ENCODE peak calls at places on chromosomes 12 and 14, in nine cellular contexts. One of them, this sample, is unnamed. For H3K4me1, the result is how much of the 10 kb centered on the place peaks cover.

GRCh38 chr12:70354777-70355176 is 11.3 kb upstream of the KCNMB4 start:
- DNase-seq in transverse colon: no peak
- DNase-seq in mammary epithelial cell: no peak
- DNase-seq in left ventricle myocardium inferior: no peak
- DNase-seq in tibial artery: no peak
- DNase-seq in pancreas: no peak
- DNase-seq in HCT116: no peak
- DNase-seq in ovary: no peak
- DNase-seq in cardiac muscle cell: peak
- DNase-seq in this sample: no peak

GRCh38 chr14:69573841-69574265 is 818 bp downstream of the CCDC177 start:
- DNase-seq in cardiac muscle cell: peak
- DNase-seq in mammary epithelial cell: no peak
- DNase-seq in left ventricle myocardium inferior: no peak
- DNase-seq in HCT116: no peak
- DNase-seq in pancreas: no peak
- DNase-seq in transverse colon: no peak
- DNase-seq in ovary: no peak
- DNase-seq in tibial artery: no peak
- DNase-seq in this sample: no peak

GRCh38 chr12:120979862-120980696 is 1.7 kb downstream of the HNF1A start:
- DNase-seq in left ventricle myocardium inferior: no peak
- DNase-seq in cardiac muscle cell: no peak
- DNase-seq in tibial artery: no peak
- DNase-seq in mammary epithelial cell: no peak
- DNase-seq in pancreas: no peak
- DNase-seq in ovary: no peak
- DNase-seq in HCT116: no peak
- DNase-seq in transverse colon: peak
- DNase-seq in this sample: no peak

GRCh38 chr14:71243697-71244096 is 336.4 kb downstream of the PCNX1 start:
- DNase-seq in HCT116: no peak
- DNase-seq in tibial artery: no peak
- DNase-seq in transverse colon: no peak
- DNase-seq in left ventricle myocardium inferior: no peak
- DNase-seq in cardiac muscle cell: peak
- DNase-seq in mammary epithelial cell: no peak
- DNase-seq in pancreas: no peak
- DNase-seq in ovary: no peak
- DNase-seq in this sample: no peak

GRCh38 chr14:50977863-50978520 is 33.7 kb upstream of the PYGL start:
- DNase-seq in left ventricle myocardium inferior: no peak
- DNase-seq in mammary epithelial cell: no peak
- DNase-seq in HCT116: no peak
- DNase-seq in ovary: no peak
- DNase-seq in cardiac muscle cell: no peak
- DNase-seq in pancreas: no peak
- DNase-seq in transverse colon: no peak
- DNase-seq in tibial artery: no peak
- DNase-seq in this sample: no peak

GRCh38 chr12:131049002-131049401 is 95.3 kb downstream of the ADGRD1 start:
- DNase-seq in ovary: no peak
- DNase-seq in tibial artery: no peak
- DNase-seq in left ventricle myocardium inferior: no peak
- DNase-seq in pancreas: no peak
- DNase-seq in mammary epithelial cell: no peak
- DNase-seq in HCT116: no peak
- DNase-seq in transverse colon: no peak
- DNase-seq in cardiac muscle cell: no peak
- DNase-seq in this sample: peak

GRCh38 chr12:70246580-70246979 is 3.3 kb downstream of the CNOT2 start:
- DNase-seq in left ventricle myocardium inferior: no peak
- DNase-seq in mammary epithelial cell: peak
- DNase-seq in transverse colon: no peak
- DNase-seq in pancreas: no peak
- DNase-seq in tibial artery: no peak
- DNase-seq in cardiac muscle cell: no peak
- DNase-seq in ovary: no peak
- DNase-seq in HCT116: no peak
- DNase-seq in this sample: no peak

GRCh38 chr12:62933220-62933870 is 1.6 kb downstream of the PPM1H start:
- DNase-seq in mammary epithelial cell: no peak
- DNase-seq in transverse colon: peak
- DNase-seq in pancreas: peak
- DNase-seq in tibial artery: no peak
- DNase-seq in HCT116: no peak
- DNase-seq in ovary: no peak
- DNase-seq in cardiac muscle cell: no peak
- DNase-seq in left ventricle myocardium inferior: peak
- DNase-seq in this sample: no peak

GRCh38 chr14:33271216-33271615 is 332.5 kb downstream of the NPAS3 start:
- DNase-seq in pancreas: no peak
- DNase-seq in HCT116: no peak
- DNase-seq in mammary epithelial cell: no peak
- DNase-seq in transverse colon: no peak
- DNase-seq in ovary: no peak
- DNase-seq in left ventricle myocardium inferior: no peak
- DNase-seq in cardiac muscle cell: no peak
- DNase-seq in tibial artery: no peak
- DNase-seq in this sample: no peak

GRCh38 chr12:95173392-95174251 is 43.6 kb downstream of the FGD6 start:
- DNase-seq in cardiac muscle cell: peak
- DNase-seq in left ventricle myocardium inferior: peak
- DNase-seq in mammary epithelial cell: peak
- DNase-seq in tibial artery: no peak
- DNase-seq in HCT116: no peak
- DNase-seq in transverse colon: peak
- DNase-seq in ovary: peak
- DNase-seq in pancreas: peak
- DNase-seq in this sample: peak

GRCh38 chr12:5873341-5873919 is 71.6 kb downstream of the ANO2 start:
- DNase-seq in HCT116: no peak
- DNase-seq in transverse colon: no peak
- DNase-seq in tibial artery: no peak
- DNase-seq in ovary: no peak
- DNase-seq in cardiac muscle cell: no peak
- DNase-seq in mammary epithelial cell: no peak
- DNase-seq in left ventricle myocardium inferior: no peak
- DNase-seq in pancreas: no peak
- DNase-seq in this sample: no peak

GRCh38 chr12:26369588-26369987 is 174.2 kb downstream of the SSPN start:
- DNase-seq in left ventricle myocardium inferior: no peak
- DNase-seq in cardiac muscle cell: peak
- DNase-seq in HCT116: no peak
- DNase-seq in transverse colon: no peak
- DNase-seq in tibial artery: no peak
- DNase-seq in pancreas: no peak
- DNase-seq in mammary epithelial cell: peak
- DNase-seq in ovary: no peak
- DNase-seq in this sample: no peak

GRCh38 chr12:69828897-69829296 is 3.9 kb downstream of the MYRFL start:
- DNase-seq in cardiac muscle cell: no peak
- DNase-seq in HCT116: no peak
- DNase-seq in mammary epithelial cell: no peak
- DNase-seq in tibial artery: no peak
- DNase-seq in ovary: no peak
- DNase-seq in transverse colon: no peak
- DNase-seq in pancreas: no peak
- DNase-seq in left ventricle myocardium inferior: no peak
- DNase-seq in this sample: no peak

GRCh38 chr14:43005807-43006206 is 1399.1 kb downstream of the LRFN5 start:
- DNase-seq in tibial artery: no peak
- DNase-seq in HCT116: no peak
- DNase-seq in transverse colon: no peak
- DNase-seq in left ventricle myocardium inferior: no peak
- DNase-seq in mammary epithelial cell: no peak
- DNase-seq in ovary: no peak
- DNase-seq in pancreas: no peak
- DNase-seq in cardiac muscle cell: no peak
- DNase-seq in this sample: no peak

GRCh38 chr14:71414631-71415403 is 507.6 kb downstream of the PCNX1 start:
- DNase-seq in transverse colon: no peak
- DNase-seq in ovary: no peak
- DNase-seq in HCT116: no peak
- DNase-seq in pancreas: no peak
- DNase-seq in left ventricle myocardium inferior: no peak
- DNase-seq in cardiac muscle cell: no peak
- DNase-seq in tibial artery: no peak
- DNase-seq in mammary epithelial cell: peak
- DNase-seq in this sample: no peak

GRCh38 chr12:106133136-106134087 is 5.3 kb downstream of the NUAK1 start:
- DNase-seq in HCT116: no peak
- DNase-seq in tibial artery: no peak
- DNase-seq in left ventricle myocardium inferior: no peak
- DNase-seq in transverse colon: no peak
- DNase-seq in cardiac muscle cell: no peak
- DNase-seq in ovary: no peak
- DNase-seq in pancreas: no peak
- DNase-seq in mammary epithelial cell: peak
- DNase-seq in this sample: no peak

DNA sequence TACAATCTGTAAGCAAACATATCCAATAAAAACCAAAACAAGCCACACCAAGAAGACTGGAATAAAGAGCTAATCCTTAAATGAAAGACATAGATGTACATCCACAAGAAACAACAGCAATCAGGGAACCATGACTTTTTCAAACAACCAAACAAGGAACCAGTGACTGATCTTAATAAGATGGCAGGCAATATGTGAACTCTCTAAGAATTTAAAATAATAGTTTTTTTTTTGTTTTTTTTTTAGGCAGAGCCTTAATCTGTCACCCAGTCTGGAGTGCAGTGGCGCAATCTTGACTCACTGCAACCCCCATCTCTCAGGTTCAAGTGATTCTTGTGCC is 52.9 kb upstream of the CAPRIN2 start:
- DNase-seq in pancreas: no peak
- DNase-seq in left ventricle myocardium inferior: no peak
- DNase-seq in transverse colon: no peak
- DNase-seq in ovary: no peak
- DNase-seq in cardiac muscle cell: no peak
- DNase-seq in HCT116: no peak
- DNase-seq in tibial artery: no peak
- DNase-seq in mammary epithelial cell: no peak
- DNase-seq in this sample: no peak
- TF ChIP-seq CTCF in pancreas: no peak
- TF ChIP-seq CTCF in left ventricle myocardium inferior: no peak
- TF ChIP-seq CTCF in transverse colon: no peak
- TF ChIP-seq CTCF in ovary: no peak
- TF ChIP-seq CTCF in cardiac muscle cell: no peak
- TF ChIP-seq CTCF in HCT116: no peak
- TF ChIP-seq CTCF in tibial artery: no peak
- TF ChIP-seq CTCF in mammary epithelial cell: no peak
- TF ChIP-seq CTCF in this sample: no peak

GRCh38 chr14:83208346-83208745 is 1674.7 kb upstream of the SEL1L start:
- DNase-seq in left ventricle myocardium inferior: no peak
- DNase-seq in ovary: no peak
- DNase-seq in transverse colon: no peak
- DNase-seq in mammary epithelial cell: no peak
- DNase-seq in cardiac muscle cell: no peak
- DNase-seq in HCT116: no peak
- DNase-seq in pancreas: no peak
- DNase-seq in tibial artery: no peak
- DNase-seq in this sample: no peak

GRCh38 chr14:83207550-83207949 is 1673.9 kb upstream of the SEL1L start:
- DNase-seq in cardiac muscle cell: no peak
- DNase-seq in tibial artery: no peak
- DNase-seq in mammary epithelial cell: no peak
- DNase-seq in left ventricle myocardium inferior: no peak
- DNase-seq in HCT116: no peak
- DNase-seq in ovary: no peak
- DNase-seq in transverse colon: no peak
- DNase-seq in pancreas: no peak
- DNase-seq in this sample: no peak
- H3K4me1 ChIP-seq in cardiac muscle cell: under half
- H3K4me1 ChIP-seq in tibial artery: under half
- H3K4me1 ChIP-seq in mammary epithelial cell: under half
- H3K4me1 ChIP-seq in left ventricle myocardium inferior: under half
- H3K4me1 ChIP-seq in HCT116: under half
- H3K4me1 ChIP-seq in ovary: under half
- H3K4me1 ChIP-seq in transverse colon: under half
- H3K4me1 ChIP-seq in pancreas: under half
- H3K4me1 ChIP-seq in this sample: under half

DNA sequence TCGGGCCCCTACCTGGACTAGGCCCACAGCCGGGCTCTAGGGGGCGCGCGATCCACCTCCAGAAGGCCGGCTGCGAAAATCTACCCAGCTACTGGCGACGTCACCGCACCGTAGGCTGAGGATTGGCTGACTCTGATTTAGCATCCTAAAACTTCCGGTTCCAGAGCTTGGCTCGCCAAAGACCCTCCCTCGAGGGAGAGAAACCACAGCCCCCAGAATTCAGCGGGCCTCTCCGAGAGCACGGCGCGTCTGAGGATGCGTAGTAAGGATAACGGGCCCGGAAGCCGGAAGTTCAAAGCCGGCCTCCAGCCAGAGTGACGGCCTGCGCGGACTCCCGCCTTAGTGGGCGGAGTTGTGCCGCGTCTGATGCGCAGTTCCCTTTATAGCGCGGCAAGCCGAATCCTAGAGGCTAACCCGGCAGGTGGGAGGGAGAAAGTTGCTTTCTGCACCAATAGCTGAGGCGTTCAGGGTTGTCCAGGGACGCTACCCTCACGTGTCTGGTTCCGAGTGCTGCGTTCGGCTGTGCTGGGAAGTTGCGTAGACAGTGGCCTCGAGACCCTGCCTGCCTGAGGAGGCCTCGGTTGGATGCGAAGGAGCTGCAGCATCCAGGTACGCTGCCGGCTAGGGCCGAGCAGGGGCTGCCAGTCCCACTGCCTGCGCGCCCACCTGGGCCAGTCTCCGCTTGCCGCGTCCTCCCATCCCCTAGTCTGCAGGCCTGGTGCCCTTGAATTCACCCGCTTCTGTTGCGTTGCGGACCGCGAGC is at the start of gene COX14:
- DNase-seq in ovary: peak
- DNase-seq in tibial artery: peak
- DNase-seq in cardiac muscle cell: peak
- DNase-seq in mammary epithelial cell: peak
- DNase-seq in transverse colon: peak
- DNase-seq in HCT116: peak
- DNase-seq in pancreas: peak
- DNase-seq in left ventricle myocardium inferior: peak
- DNase-seq in this sample: peak
- TF ChIP-seq CTCF in ovary: peak
- TF ChIP-seq CTCF in tibial artery: peak
- TF ChIP-seq CTCF in cardiac muscle cell: peak
- TF ChIP-seq CTCF in mammary epithelial cell: peak
- TF ChIP-seq CTCF in transverse colon: peak
- TF ChIP-seq CTCF in HCT116: peak
- TF ChIP-seq CTCF in pancreas: peak
- TF ChIP-seq CTCF in left ventricle myocardium inferior: peak
- TF ChIP-seq CTCF in this sample: peak

DNA sequence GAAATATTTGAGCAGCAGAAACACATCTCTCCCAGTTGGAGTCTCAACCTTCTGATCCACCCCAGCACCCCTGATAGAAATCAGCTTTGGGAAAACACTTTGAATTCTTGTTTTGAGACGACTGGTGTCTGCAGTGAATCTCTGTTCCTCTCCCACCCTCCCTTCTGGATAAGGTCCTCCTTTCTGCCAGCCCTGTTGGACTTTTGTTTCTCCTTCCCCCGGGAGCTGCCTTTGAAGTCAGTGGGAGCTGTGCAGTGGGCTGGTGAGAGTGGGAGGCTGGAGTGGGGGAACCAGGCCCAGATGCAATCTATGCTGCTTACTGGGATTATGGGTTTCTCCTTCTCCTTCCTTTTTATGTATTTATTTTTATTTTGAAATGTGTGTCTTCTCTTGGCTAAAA is 49.0 kb downstream of the FLRT2 start:
- DNase-seq in mammary epithelial cell: no peak
- DNase-seq in left ventricle myocardium inferior: no peak
- DNase-seq in tibial artery: no peak
- DNase-seq in pancreas: no peak
- DNase-seq in transverse colon: no peak
- DNase-seq in ovary: no peak
- DNase-seq in cardiac muscle cell: no peak
- DNase-seq in HCT116: no peak
- DNase-seq in this sample: no peak
- H3K4me1 ChIP-seq in mammary epithelial cell: under half
- H3K4me1 ChIP-seq in left ventricle myocardium inferior: under half
- H3K4me1 ChIP-seq in tibial artery: under half
- H3K4me1 ChIP-seq in pancreas: under half
- H3K4me1 ChIP-seq in transverse colon: under half
- H3K4me1 ChIP-seq in ovary: under half
- H3K4me1 ChIP-seq in cardiac muscle cell: half or more
- H3K4me1 ChIP-seq in HCT116: under half
- H3K4me1 ChIP-seq in this sample: under half

This sample was measured in lower lobe of right lung.